ENCODE peak calls at places on chromosomes 1 and 21, in ten cellular contexts. One of them, this sample, is unnamed.

GRCh38 chr1:89918127-89918793 is 76.7 kb upstream of the ZNF326 start:
- DNase-seq in head of caudate nucleus: no peak
- DNase-seq in T-helper 17 cell: no peak
- DNase-seq in CD4-positive, CD25-positive, alpha-beta regulatory T cell: no peak
- DNase-seq in activated naive CD4-positive, alpha-beta T cell treated with Interleukin-2 at 50 U/mL for 16 hours: no peak
- DNase-seq in ovary: no peak
- DNase-seq in BE2C: no peak
- DNase-seq in pulmonary artery endothelial cell: no peak
- DNase-seq in GM23338: no peak
- DNase-seq in tibial nerve: no peak
- DNase-seq in this sample: no peak

GRCh38 chr1:221045842-221046831 is 166.9 kb downstream of the HLX start:
- DNase-seq in activated naive CD4-positive, alpha-beta T cell treated with Interleukin-2 at 50 U/mL for 16 hours: no peak
- DNase-seq in CD4-positive, CD25-positive, alpha-beta regulatory T cell: no peak
- DNase-seq in ovary: no peak
- DNase-seq in tibial nerve: no peak
- DNase-seq in head of caudate nucleus: no peak
- DNase-seq in T-helper 17 cell: no peak
- DNase-seq in BE2C: no peak
- DNase-seq in pulmonary artery endothelial cell: no peak
- DNase-seq in GM23338: no peak
- DNase-seq in this sample: no peak

GRCh38 chr1:20325407-20325737 is 34.7 kb downstream of the VWA5B1 start:
- DNase-seq in pulmonary artery endothelial cell: no peak
- DNase-seq in ovary: no peak
- DNase-seq in activated naive CD4-positive, alpha-beta T cell treated with Interleukin-2 at 50 U/mL for 16 hours: no peak
- DNase-seq in GM23338: no peak
- DNase-seq in tibial nerve: no peak
- DNase-seq in BE2C: no peak
- DNase-seq in CD4-positive, CD25-positive, alpha-beta regulatory T cell: no peak
- DNase-seq in T-helper 17 cell: no peak
- DNase-seq in head of caudate nucleus: no peak
- DNase-seq in this sample: no peak

GRCh38 chr1:43621386-43621785 is 28.6 kb upstream of the KDM4A start:
- DNase-seq in ovary: no peak
- DNase-seq in head of caudate nucleus: no peak
- DNase-seq in T-helper 17 cell: no peak
- DNase-seq in tibial nerve: no peak
- DNase-seq in BE2C: no peak
- DNase-seq in activated naive CD4-positive, alpha-beta T cell treated with Interleukin-2 at 50 U/mL for 16 hours: no peak
- DNase-seq in pulmonary artery endothelial cell: no peak
- DNase-seq in GM23338: no peak
- DNase-seq in CD4-positive, CD25-positive, alpha-beta regulatory T cell: no peak
- DNase-seq in this sample: no peak

GRCh38 chr1:110477041-110477440 is 26.1 kb downstream of the PROK1 start:
- DNase-seq in GM23338: no peak
- DNase-seq in tibial nerve: no peak
- DNase-seq in CD4-positive, CD25-positive, alpha-beta regulatory T cell: no peak
- DNase-seq in head of caudate nucleus: no peak
- DNase-seq in T-helper 17 cell: no peak
- DNase-seq in ovary: no peak
- DNase-seq in BE2C: no peak
- DNase-seq in pulmonary artery endothelial cell: peak
- DNase-seq in activated naive CD4-positive, alpha-beta T cell treated with Interleukin-2 at 50 U/mL for 16 hours: no peak
- DNase-seq in this sample: no peak

GRCh38 chr21:33885158-33885514 is 30.5 kb downstream of the ATP5PO start:
- DNase-seq in tibial nerve: no peak
- DNase-seq in T-helper 17 cell: no peak
- DNase-seq in activated naive CD4-positive, alpha-beta T cell treated with Interleukin-2 at 50 U/mL for 16 hours: no peak
- DNase-seq in BE2C: no peak
- DNase-seq in ovary: no peak
- DNase-seq in pulmonary artery endothelial cell: no peak
- DNase-seq in head of caudate nucleus: no peak
- DNase-seq in GM23338: no peak
- DNase-seq in CD4-positive, CD25-positive, alpha-beta regulatory T cell: no peak
- DNase-seq in this sample: no peak

GRCh38 chr1:237012789-237013383 is 8.6 kb upstream of the MT1HL1 start:
- DNase-seq in pulmonary artery endothelial cell: no peak
- DNase-seq in BE2C: peak
- DNase-seq in ovary: peak
- DNase-seq in GM23338: no peak
- DNase-seq in head of caudate nucleus: no peak
- DNase-seq in tibial nerve: no peak
- DNase-seq in T-helper 17 cell: no peak
- DNase-seq in activated naive CD4-positive, alpha-beta T cell treated with Interleukin-2 at 50 U/mL for 16 hours: no peak
- DNase-seq in CD4-positive, CD25-positive, alpha-beta regulatory T cell: no peak
- DNase-seq in this sample: no peak

GRCh38 chr21:35792569-35792968 is 267.8 kb downstream of the SETD4 start:
- DNase-seq in activated naive CD4-positive, alpha-beta T cell treated with Interleukin-2 at 50 U/mL for 16 hours: no peak
- DNase-seq in T-helper 17 cell: no peak
- DNase-seq in pulmonary artery endothelial cell: no peak
- DNase-seq in head of caudate nucleus: no peak
- DNase-seq in CD4-positive, CD25-positive, alpha-beta regulatory T cell: no peak
- DNase-seq in GM23338: no peak
- DNase-seq in tibial nerve: no peak
- DNase-seq in ovary: no peak
- DNase-seq in BE2C: no peak
- DNase-seq in this sample: no peak

GRCh38 chr1:20848162-20848561 is 61.1 kb upstream of the HP1BP3 start:
- DNase-seq in head of caudate nucleus: no peak
- DNase-seq in activated naive CD4-positive, alpha-beta T cell treated with Interleukin-2 at 50 U/mL for 16 hours: no peak
- DNase-seq in CD4-positive, CD25-positive, alpha-beta regulatory T cell: no peak
- DNase-seq in GM23338: no peak
- DNase-seq in ovary: no peak
- DNase-seq in pulmonary artery endothelial cell: no peak
- DNase-seq in BE2C: no peak
- DNase-seq in tibial nerve: no peak
- DNase-seq in T-helper 17 cell: no peak
- DNase-seq in this sample: no peak

GRCh38 chr1:99829269-99829668 is 20.9 kb upstream of the AGL start:
- DNase-seq in activated naive CD4-positive, alpha-beta T cell treated with Interleukin-2 at 50 U/mL for 16 hours: no peak
- DNase-seq in GM23338: no peak
- DNase-seq in ovary: no peak
- DNase-seq in head of caudate nucleus: no peak
- DNase-seq in CD4-positive, CD25-positive, alpha-beta regulatory T cell: no peak
- DNase-seq in BE2C: no peak
- DNase-seq in T-helper 17 cell: no peak
- DNase-seq in tibial nerve: no peak
- DNase-seq in pulmonary artery endothelial cell: no peak
- DNase-seq in this sample: no peak

GRCh38 chr1:206496131-206496793 is 11.1 kb upstream of the RASSF5 start:
- DNase-seq in tibial nerve: no peak
- DNase-seq in pulmonary artery endothelial cell: no peak
- DNase-seq in T-helper 17 cell: no peak
- DNase-seq in activated naive CD4-positive, alpha-beta T cell treated with Interleukin-2 at 50 U/mL for 16 hours: no peak
- DNase-seq in head of caudate nucleus: no peak
- DNase-seq in BE2C: no peak
- DNase-seq in CD4-positive, CD25-positive, alpha-beta regulatory T cell: no peak
- DNase-seq in GM23338: no peak
- DNase-seq in ovary: no peak
- DNase-seq in this sample: no peak

GRCh38 chr1:156286061-156286460 is 1.9 kb downstream of the TMEM79 start:
- DNase-seq in T-helper 17 cell: no peak
- DNase-seq in head of caudate nucleus: no peak
- DNase-seq in tibial nerve: no peak
- DNase-seq in CD4-positive, CD25-positive, alpha-beta regulatory T cell: no peak
- DNase-seq in pulmonary artery endothelial cell: no peak
- DNase-seq in GM23338: no peak
- DNase-seq in activated naive CD4-positive, alpha-beta T cell treated with Interleukin-2 at 50 U/mL for 16 hours: no peak
- DNase-seq in BE2C: no peak
- DNase-seq in ovary: no peak
- DNase-seq in this sample: no peak

GRCh38 chr21:25461730-25462129 is 145.6 kb downstream of the MRPL39 start:
- DNase-seq in activated naive CD4-positive, alpha-beta T cell treated with Interleukin-2 at 50 U/mL for 16 hours: no peak
- DNase-seq in ovary: no peak
- DNase-seq in tibial nerve: no peak
- DNase-seq in pulmonary artery endothelial cell: no peak
- DNase-seq in BE2C: no peak
- DNase-seq in GM23338: no peak
- DNase-seq in head of caudate nucleus: no peak
- DNase-seq in T-helper 17 cell: no peak
- DNase-seq in CD4-positive, CD25-positive, alpha-beta regulatory T cell: no peak
- DNase-seq in this sample: no peak

GRCh38 chr1:213564215-213564659 is 423.5 kb upstream of the PROX1 start:
- DNase-seq in BE2C: peak
- DNase-seq in activated naive CD4-positive, alpha-beta T cell treated with Interleukin-2 at 50 U/mL for 16 hours: no peak
- DNase-seq in head of caudate nucleus: no peak
- DNase-seq in tibial nerve: no peak
- DNase-seq in GM23338: peak
- DNase-seq in pulmonary artery endothelial cell: no peak
- DNase-seq in T-helper 17 cell: no peak
- DNase-seq in CD4-positive, CD25-positive, alpha-beta regulatory T cell: no peak
- DNase-seq in ovary: no peak
- DNase-seq in this sample: no peak

GRCh38 chr1:199122532-199123311 is 483.9 kb downstream of the PTPRC start:
- DNase-seq in GM23338: no peak
- DNase-seq in CD4-positive, CD25-positive, alpha-beta regulatory T cell: no peak
- DNase-seq in tibial nerve: no peak
- DNase-seq in head of caudate nucleus: no peak
- DNase-seq in T-helper 17 cell: no peak
- DNase-seq in pulmonary artery endothelial cell: no peak
- DNase-seq in ovary: no peak
- DNase-seq in activated naive CD4-positive, alpha-beta T cell treated with Interleukin-2 at 50 U/mL for 16 hours: no peak
- DNase-seq in BE2C: no peak
- DNase-seq in this sample: no peak

GRCh38 chr21:45405819-45406762 is 1.1 kb downstream of the COL18A1 start:
- DNase-seq in activated naive CD4-positive, alpha-beta T cell treated with Interleukin-2 at 50 U/mL for 16 hours: no peak
- DNase-seq in ovary: peak
- DNase-seq in tibial nerve: no peak
- DNase-seq in BE2C: no peak
- DNase-seq in head of caudate nucleus: no peak
- DNase-seq in pulmonary artery endothelial cell: peak
- DNase-seq in T-helper 17 cell: no peak
- DNase-seq in CD4-positive, CD25-positive, alpha-beta regulatory T cell: no peak
- DNase-seq in GM23338: peak
- DNase-seq in this sample: peak

GRCh38 chr1:94113592-94114322 is 7.2 kb downstream of the ABCA4 start:
- DNase-seq in GM23338: peak
- DNase-seq in tibial nerve: no peak
- DNase-seq in pulmonary artery endothelial cell: no peak
- DNase-seq in CD4-positive, CD25-positive, alpha-beta regulatory T cell: no peak
- DNase-seq in T-helper 17 cell: no peak
- DNase-seq in BE2C: no peak
- DNase-seq in ovary: peak
- DNase-seq in head of caudate nucleus: no peak
- DNase-seq in activated naive CD4-positive, alpha-beta T cell treated with Interleukin-2 at 50 U/mL for 16 hours: no peak
- DNase-seq in this sample: no peak

GRCh38 chr1:50604580-50604979 is 181.3 kb upstream of the DMRTA2 start:
- DNase-seq in T-helper 17 cell: no peak
- DNase-seq in GM23338: peak
- DNase-seq in activated naive CD4-positive, alpha-beta T cell treated with Interleukin-2 at 50 U/mL for 16 hours: no peak
- DNase-seq in head of caudate nucleus: no peak
- DNase-seq in BE2C: no peak
- DNase-seq in pulmonary artery endothelial cell: no peak
- DNase-seq in tibial nerve: no peak
- DNase-seq in ovary: no peak
- DNase-seq in CD4-positive, CD25-positive, alpha-beta regulatory T cell: no peak
- DNase-seq in this sample: no peak

GRCh38 chr1:46533179-46533864 is 18.1 kb downstream of the KNCN start:
- DNase-seq in GM23338: peak
- DNase-seq in activated naive CD4-positive, alpha-beta T cell treated with Interleukin-2 at 50 U/mL for 16 hours: peak
- DNase-seq in T-helper 17 cell: peak
- DNase-seq in ovary: no peak
- DNase-seq in tibial nerve: no peak
- DNase-seq in pulmonary artery endothelial cell: no peak
- DNase-seq in BE2C: peak
- DNase-seq in CD4-positive, CD25-positive, alpha-beta regulatory T cell: peak
- DNase-seq in head of caudate nucleus: peak
- DNase-seq in this sample: peak

GRCh38 chr21:39676054-39676771 is 63.5 kb downstream of the B3GALT5 start:
- DNase-seq in GM23338: no peak
- DNase-seq in head of caudate nucleus: no peak
- DNase-seq in T-helper 17 cell: no peak
- DNase-seq in CD4-positive, CD25-positive, alpha-beta regulatory T cell: no peak
- DNase-seq in pulmonary artery endothelial cell: no peak
- DNase-seq in BE2C: peak
- DNase-seq in activated naive CD4-positive, alpha-beta T cell treated with Interleukin-2 at 50 U/mL for 16 hours: no peak
- DNase-seq in ovary: no peak
- DNase-seq in tibial nerve: no peak
- DNase-seq in this sample: no peak

GRCh38 chr1:229562686-229563085 is 4.2 kb upstream of the ABCB10 start:
- DNase-seq in T-helper 17 cell: no peak
- DNase-seq in ovary: no peak
- DNase-seq in activated naive CD4-positive, alpha-beta T cell treated with Interleukin-2 at 50 U/mL for 16 hours: no peak
- DNase-seq in BE2C: no peak
- DNase-seq in GM23338: no peak
- DNase-seq in tibial nerve: no peak
- DNase-seq in head of caudate nucleus: no peak
- DNase-seq in CD4-positive, CD25-positive, alpha-beta regulatory T cell: no peak
- DNase-seq in pulmonary artery endothelial cell: no peak
- DNase-seq in this sample: no peak

GRCh38 chr1:23177438-23178380 is 9.1 kb upstream of the LUZP1 start:
- DNase-seq in BE2C: peak
- DNase-seq in pulmonary artery endothelial cell: peak
- DNase-seq in CD4-positive, CD25-positive, alpha-beta regulatory T cell: peak
- DNase-seq in head of caudate nucleus: peak
- DNase-seq in activated naive CD4-positive, alpha-beta T cell treated with Interleukin-2 at 50 U/mL for 16 hours: peak
- DNase-seq in GM23338: peak
- DNase-seq in ovary: peak
- DNase-seq in T-helper 17 cell: peak
- DNase-seq in tibial nerve: peak
- DNase-seq in this sample: peak

This sample was measured in WTC11.